ENCODE peak calls at places on chromosomes 16 and 17, in nine cellular contexts. Q, Z, U, H, S, M, B, T and I are unnamed samples.

GRCh38 chr17:3528604-3529511 is 28.8 kb downstream of the TRPV3 start:
- DNase-seq in Q (no peak), S (no peak), M (peak; percentile 44), T (no peak), H (no peak), Z (no peak), U (no peak), B (no peak), I (peak; percentile 37)

GRCh38 chr16:66742409-66742808 is 9.0 kb downstream of the DYNC1LI2 start:
- DNase-seq in M (no peak), U (no peak), Z (no peak), Q (no peak), T (no peak), S (no peak), H (no peak), B (no peak), I (no peak)

GRCh38 chr17:20189322-20189721 is 180.2 kb downstream of the SPECC1 start:
- DNase-seq in Z (no peak), S (no peak), T (no peak), Q (no peak), U (no peak), B (no peak), M (no peak), H (no peak), I (no peak)

GRCh38 chr17:7946441-7946840 is 14.4 kb downstream of the CNTROB start:
- DNase-seq in B (no peak), H (no peak), T (no peak), S (no peak), Q (no peak), Z (no peak), U (no peak), M (no peak), I (no peak)

GRCh38 chr17:16171613-16172012 is 43.7 kb downstream of the NCOR1 start:
- DNase-seq in B (no peak), U (no peak), H (no peak), T (no peak), M (no peak), S (no peak), Q (no peak), Z (no peak), I (peak; percentile 23)

GRCh38 chr17:19000531-19001011 is 4.0 kb downstream of the FAM83G start:
- DNase-seq in Z (no peak), M (no peak), S (no peak), B (no peak), T (no peak), Q (no peak), U (no peak), H (no peak), I (no peak)

GRCh38 chr17:43398724-43399595 is at the start of gene ARL4D:
- DNase-seq in Q (peak; percentile 46), M (peak; percentile 96), U (peak; percentile 66), H (peak; percentile 75), Z (peak; percentile 81), S (peak; percentile 96), T (peak; percentile 79), B (peak; percentile 79), I (peak; percentile 82)

GRCh38 chr16:68972720-68973119 is 129.4 kb downstream of the TANGO6 start:
- DNase-seq in U (no peak), Q (no peak), M (no peak), H (no peak), S (no peak), T (no peak), Z (peak; percentile 41), B (peak; percentile 73), I (peak; percentile 4)

GRCh38 chr16:30997000-30997886 is 12.2 kb downstream of the HSD3B7 start:
- DNase-seq in U (peak; percentile 48), Z (no peak), T (peak; percentile 83), M (peak; percentile 89), B (peak; percentile 62), H (peak; percentile 82), S (peak; percentile 93), Q (no peak), I (peak; percentile 79)

GRCh38 chr16:80058236-80058635 is 457.7 kb upstream of the MAF start:
- DNase-seq in S (peak; percentile 87), U (no peak), M (peak; percentile 80), B (no peak), H (no peak), Q (no peak), Z (no peak), T (no peak), I (no peak)